ENCODE peak calls at places on chromosomes 6 and 20, in five cellular contexts. M is ovary, E is body of pancreas, F is HepG2, T is upper lobe of left lung. Q is an unnamed sample.

GRCh38 chr6:169189227-169189626 is 64.4 kb downstream of the THBS2 start:
- DNase-seq in M (no peak), E (no peak), F (no peak), T (peak), Q (no peak)

GRCh38 chr6:31495580-31495979 is 2.4 kb upstream of the MICB start:
- DNase-seq in M (no peak), E (no peak), F (no peak), T (no peak), Q (no peak)

GRCh38 chr6:31712296-31712695 is 2.9 kb upstream of the LY6G6D start:
- DNase-seq in M (no peak), E (no peak), F (no peak), T (no peak), Q (no peak)

GRCh38 chr6:116485786-116486185 is 24.6 kb downstream of the CALHM6 start:
- DNase-seq in M (no peak), E (no peak), F (no peak), T (no peak), Q (no peak)

GRCh38 chr6:215335-216034 is 76.8 kb upstream of the DUSP22 start:
- DNase-seq in M (no peak), E (no peak), F (no peak), T (no peak), Q (no peak)

GRCh38 chr20:53656653-53657288 is 63.1 kb upstream of the ZNF217 start:
- DNase-seq in M (no peak), E (no peak), F (no peak), T (no peak), Q (no peak)

GRCh38 chr20:47174844-47175243 is 181.7 kb downstream of the ZMYND8 start:
- DNase-seq in M (no peak), E (no peak), F (no peak), T (no peak), Q (no peak)

GRCh38 chr6:112951829-112952228 is 604.7 kb downstream of the RFPL4B start:
- DNase-seq in M (no peak), E (no peak), F (no peak), T (no peak), Q (no peak)

GRCh38 chr20:14879020-14879697 is 541.7 kb upstream of the FLRT3 start:
- DNase-seq in M (no peak), E (no peak), F (peak), T (no peak), Q (no peak)

GRCh38 chr20:21397341-21398108 is at the start of gene NKX2-4:
- DNase-seq in M (no peak), E (no peak), F (no peak), T (peak), Q (no peak)

GRCh38 chr6:4349323-4349722 is 213.9 kb upstream of the ECI2 start:
- DNase-seq in M (no peak), E (no peak), F (no peak), T (no peak), Q (no peak)

GRCh38 chr20:34195355-34195754 is 45.9 kb upstream of the ASIP start:
- DNase-seq in M (no peak), E (no peak), F (no peak), T (no peak), Q (no peak)

GRCh38 chr20:50186151-50186885 is 4.3 kb upstream of the CEBPB start:
- DNase-seq in M (peak), E (peak), F (peak), T (no peak), Q (peak)
- H3K27ac ChIP-seq in M (no peak), E (no peak), F (no peak), T (peak), Q (no peak)

GRCh38 chr6:20317430-20317829 is 84.2 kb upstream of the E2F3 start:
- DNase-seq in M (no peak), E (no peak), F (no peak), T (no peak), Q (no peak)

GRCh38 chr6:20315456-20315855 is 86.2 kb upstream of the E2F3 start:
- DNase-seq in M (no peak), E (no peak), F (no peak), T (no peak), Q (no peak)

GRCh38 chr6:20318851-20319387 is 82.8 kb upstream of the E2F3 start:
- DNase-seq in M (no peak), E (no peak), F (no peak), T (peak), Q (no peak)

GRCh38 chr6:20313960-20314530 is 87.6 kb upstream of the E2F3 start:
- DNase-seq in M (no peak), E (no peak), F (no peak), T (no peak), Q (no peak)

DNA sequence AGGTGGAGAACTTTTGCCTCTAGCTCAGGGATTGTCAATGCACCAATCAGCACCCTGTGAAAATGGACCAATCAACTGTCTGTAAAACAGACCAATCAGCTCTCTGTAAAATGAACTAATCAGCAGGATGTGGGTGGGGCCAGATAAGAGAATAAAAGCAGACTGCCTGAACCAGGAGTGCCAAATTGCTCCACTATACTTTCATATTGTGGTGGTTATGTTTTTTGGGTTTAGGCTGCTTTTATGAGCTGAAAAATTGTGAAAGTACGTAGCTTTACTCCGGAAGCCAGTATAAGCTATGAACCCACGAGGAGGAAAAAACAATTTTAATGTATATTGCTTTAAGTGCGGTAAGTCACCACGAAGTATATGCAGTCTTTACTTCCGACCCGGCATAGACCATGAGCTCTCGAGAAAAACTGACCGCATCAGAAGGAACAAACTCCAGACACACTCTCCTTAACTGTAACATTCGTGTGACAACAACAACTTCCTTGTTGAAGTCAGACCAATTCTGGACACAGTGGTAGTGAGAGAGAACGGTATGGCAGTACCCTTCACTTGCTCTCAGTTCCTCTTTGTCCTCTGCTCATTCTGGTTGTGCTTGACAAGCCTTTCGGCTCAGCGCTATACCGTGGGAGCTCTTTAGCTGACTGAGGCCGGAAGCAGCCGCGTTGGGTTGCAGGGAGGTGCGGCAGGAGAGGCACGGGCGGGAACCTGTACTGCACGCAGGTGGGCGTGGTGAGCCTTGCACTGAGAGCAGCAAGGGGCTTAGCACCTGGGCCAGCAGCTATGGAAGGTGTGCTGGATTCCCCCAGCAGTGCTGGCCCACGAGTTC is 81.9 kb upstream of the E2F3 start:
- DNase-seq in M (no peak), E (no peak), F (no peak), T (peak), Q (no peak)
- TF ChIP-seq POLR2A in M (no peak), E (peak), F (no peak), T (peak), Q (no peak)

GRCh38 chr20:50725722-50726000 is 5.7 kb upstream of the PARD6B start:
- DNase-seq in M (peak), E (peak), F (no peak), T (no peak), Q (no peak)
- H3K27ac ChIP-seq in M (no peak), E (peak), F (no peak), T (peak), Q (no peak)

DNA sequence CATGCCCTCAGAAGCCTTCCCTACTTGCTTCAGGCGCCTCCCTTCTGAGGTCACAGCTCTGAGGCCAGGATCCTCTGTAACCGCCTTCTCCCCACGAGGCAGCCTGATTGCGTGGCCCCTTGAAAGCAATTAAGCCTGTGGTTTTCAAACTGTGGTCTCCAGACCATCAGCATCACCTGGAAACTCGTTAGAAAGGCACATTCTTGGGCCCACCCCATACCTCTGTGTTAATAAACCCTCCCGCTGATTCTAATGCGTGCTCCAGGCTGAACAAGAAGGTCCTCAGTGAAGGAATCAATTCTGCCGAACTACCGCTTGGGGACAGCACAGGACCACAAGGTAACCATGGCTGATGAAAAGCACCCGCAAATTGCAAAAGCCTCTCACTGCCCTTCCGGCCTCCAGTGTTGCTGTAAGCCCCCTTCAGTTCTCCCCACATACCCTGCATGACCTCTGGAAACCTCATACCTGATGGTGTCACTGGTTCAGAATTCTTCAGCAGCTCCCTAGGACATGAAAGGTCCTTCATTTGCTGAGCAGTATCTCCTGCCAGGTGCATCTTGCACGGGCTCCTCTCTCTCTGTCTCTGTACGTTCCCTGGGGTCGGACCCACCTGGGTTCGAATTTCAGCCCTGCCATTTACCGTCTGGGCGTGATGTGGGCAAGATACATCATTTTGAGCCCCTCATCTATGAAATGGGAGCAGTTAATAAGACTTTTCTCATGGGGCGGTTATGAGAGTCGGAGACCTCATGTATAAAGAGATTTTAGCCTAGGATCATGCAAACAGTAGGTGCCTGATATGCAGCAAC is 93.3 kb upstream of the RNF24 start:
- DNase-seq in M (peak), E (peak), F (peak), T (no peak), Q (peak)
- TF ChIP-seq POLR2A in M (no peak), E (no peak), F (peak), T (no peak), Q (no peak)

Q was measured in prostate gland.